ENCODE peak calls at places on chromosomes 7 and 10, in five cellular contexts. D is SK-MEL-5; U is fibroblast of the conjunctiva; L is ACHN; P is Jurkat, Clone E6-1. F is an unnamed sample.

GRCh38 chr10:11782793-11783557 is 40.2 kb upstream of the PROSER2 start:
- DNase-seq in L (peak; percentile 62), P (peak; percentile 69), D (peak; percentile 68), U (peak; percentile 34), F (peak; percentile 91)

GRCh38 chr7:66952343-66953043 is 31.5 kb downstream of the TMEM248 start:
- DNase-seq in D (peak; percentile 42), U (peak; percentile 34), P (no peak), L (peak; percentile 94), F (no peak)

GRCh38 chr10:3861785-3862184 is 76.8 kb upstream of the KLF6 start:
- DNase-seq in P (no peak), U (no peak), D (no peak), L (peak; percentile 32), F (no peak)

GRCh38 chr7:131249003-131249402 is 78.7 kb upstream of the MKLN1 start:
- DNase-seq in U (peak; percentile 91), P (no peak), L (peak; percentile 98), D (no peak), F (no peak)

GRCh38 chr10:77586719-77587423 is 50.7 kb downstream of the KCNMA1 start:
- DNase-seq in D (peak; percentile 57), P (no peak), U (peak; percentile 92), L (no peak), F (peak; percentile 39)

GRCh38 chr10:116287906-116288501 is 15.0 kb upstream of the GFRA1 start:
- DNase-seq in U (peak; percentile 44), P (peak; percentile 73), D (peak; percentile 62), L (peak; percentile 71), F (peak; percentile 56)

GRCh38 chr7:65219623-65220022 is 154.0 kb upstream of the ZNF92 start:
- DNase-seq in D (no peak), U (no peak), P (no peak), L (no peak), F (no peak)

GRCh38 chr10:26879744-26880143 is 19.0 kb upstream of the ABI1 start:
- DNase-seq in D (peak; percentile 70), P (no peak), U (no peak), L (no peak), F (no peak)

GRCh38 chr7:105131890-105132289 is 117.9 kb downstream of the KMT2E start:
- DNase-seq in P (no peak), L (no peak), U (no peak), D (no peak), F (no peak)

GRCh38 chr7:15920953-15921352 is 234.5 kb upstream of the MEOX2 start:
- DNase-seq in U (no peak), D (no peak), L (no peak), P (no peak), F (no peak)

GRCh38 chr7:158680754-158681153 is 23.9 kb downstream of the NCAPG2 start:
- DNase-seq in L (no peak), D (no peak), P (no peak), U (no peak), F (no peak)

GRCh38 chr7:142432386-142432785 is 174.5 kb upstream of the PRSS58 start:
- DNase-seq in U (no peak), L (no peak), D (no peak), P (no peak), F (no peak)

GRCh38 chr7:92836489-92837213 is at the start of gene CDK6:
- DNase-seq in L (peak; percentile 86), D (peak; percentile 64), P (no peak), U (no peak), F (peak; percentile 100)

GRCh38 chr10:3476186-3476585 is 303.6 kb upstream of the PITRM1 start:
- DNase-seq in D (no peak), L (peak; percentile 82), P (no peak), U (no peak), F (no peak)

GRCh38 chr7:140326116-140326928 is 72.0 kb downstream of the SLC37A3 start:
- DNase-seq in D (peak; percentile 76), U (peak; percentile 36), P (peak; percentile 21), L (peak; percentile 75), F (peak; percentile 72)

GRCh38 chr10:89600041-89600440 is 45.0 kb downstream of the PANK1 start:
- DNase-seq in D (no peak), P (no peak), L (no peak), U (no peak), F (no peak)

GRCh38 chr10:31187607-31188210 is 131.3 kb upstream of the ZEB1 start:
- DNase-seq in L (no peak), P (no peak), U (no peak), D (no peak), F (no peak)

GRCh38 chr7:150898475-150899011 is 46.2 kb downstream of the AOC1 start:
- DNase-seq in P (peak; percentile 42), U (peak; percentile 43), D (peak; percentile 80), L (peak; percentile 70), F (peak; percentile 76)

GRCh38 chr10:119693262-119693957 is 32.4 kb upstream of the INPP5F start:
- DNase-seq in D (peak; percentile 99), P (no peak), L (peak; percentile 24), U (no peak), F (no peak)

GRCh38 chr10:49593998-49594397 is 16.1 kb upstream of the SLC18A3 start:
- DNase-seq in D (no peak), L (no peak), P (no peak), U (no peak), F (no peak)

GRCh38 chr10:124345521-124345920 is 73.2 kb downstream of the OAT start:
- DNase-seq in D (no peak), P (no peak), U (no peak), L (no peak), F (no peak)

GRCh38 chr10:122756656-122757055 is 57.0 kb upstream of the C10orf120 start:
- DNase-seq in D (no peak), U (no peak), L (no peak), P (no peak), F (no peak)

GRCh38 chr7:29318853-29319718 is 124.5 kb downstream of the CHN2 start:
- DNase-seq in D (no peak), L (no peak), U (no peak), P (no peak), F (no peak)

GRCh38 chr7:140230517-140230861 is 53.7 kb upstream of the KDM7A start:
- DNase-seq in L (no peak), U (no peak), P (no peak), D (no peak), F (no peak)

GRCh38 chr10:97188234-97188847 is 2.6 kb upstream of the SLIT1 start:
- DNase-seq in U (no peak), P (peak; percentile 82), D (no peak), L (no peak), F (no peak)

GRCh38 chr7:146146866-146147265 is 30.3 kb downstream of the CNTNAP2 start:
- DNase-seq in U (peak; percentile 62), L (peak; percentile 3), D (peak; percentile 13), P (no peak), F (no peak)

GRCh38 chr10:116767235-116767634 is 24.9 kb upstream of the HSPA12A start:
- DNase-seq in U (no peak), P (no peak), L (peak; percentile 49), D (no peak), F (no peak)

GRCh38 chr7:14748461-14748860 is 154.1 kb downstream of the DGKB start:
- DNase-seq in P (no peak), U (peak; percentile 29), L (peak; percentile 38), D (peak; percentile 63), F (no peak)

GRCh38 chr10:50622497-50623298 is 1.1 kb downstream of the SGMS1 start:
- DNase-seq in P (no peak), L (peak; percentile 56), D (peak; percentile 31), U (no peak), F (peak; percentile 82)

GRCh38 chr7:24877790-24878311 is 102.1 kb downstream of the OSBPL3 start:
- DNase-seq in U (peak; percentile 3), L (no peak), D (no peak), P (no peak), F (no peak)

GRCh38 chr10:103748020-103748419 is 107.4 kb downstream of the SH3PXD2A start:
- DNase-seq in P (no peak), L (no peak), U (no peak), D (no peak), F (no peak)

GRCh38 chr10:111207525-111207924 is 130.7 kb downstream of the ADRA2A start:
- DNase-seq in D (peak; percentile 13), U (no peak), L (no peak), P (peak; percentile 18), F (peak; percentile 59)

GRCh38 chr7:32030904-32031692 is 39.1 kb downstream of the PDE1C start:
- DNase-seq in P (no peak), U (no peak), L (no peak), D (peak; percentile 35), F (no peak)

GRCh38 chr7:130441408-130441854 is 615 bp upstream of the CEP41 start:
- DNase-seq in D (peak; percentile 43), U (no peak), P (no peak), L (no peak), F (no peak)

F was measured in OCI-M1.